ENCODE peak calls at places on chromosome X, in nine cellular contexts. One of them, this sample, is unnamed. For H3K4me1, the result is how much of the 10 kb centered on the place peaks cover.

GRCh38 chrX:47877327-47877726 is 40.6 kb downstream of the ZNF81 start:
- DNase-seq in ascending aorta: no peak
- DNase-seq in A549: no peak
- DNase-seq in heart right ventricle: no peak
- DNase-seq in H9: no peak
- DNase-seq in lower lobe of right lung: no peak
- DNase-seq in PC-3: no peak
- DNase-seq in uterus: no peak
- DNase-seq in body of pancreas: no peak
- DNase-seq in this sample: no peak

GRCh38 chrX:94058728-94059382 is 384.8 kb downstream of the FAM133A start:
- DNase-seq in H9: peak
- DNase-seq in ascending aorta: no peak
- DNase-seq in lower lobe of right lung: no peak
- DNase-seq in body of pancreas: peak
- DNase-seq in heart right ventricle: peak
- DNase-seq in PC-3: peak
- DNase-seq in uterus: no peak
- DNase-seq in A549: no peak
- DNase-seq in this sample: peak

GRCh38 chrX:2549874-2550273 is 49.1 kb upstream of the DHRSX start:
- DNase-seq in body of pancreas: no peak
- DNase-seq in uterus: no peak
- DNase-seq in H9: no peak
- DNase-seq in ascending aorta: no peak
- DNase-seq in heart right ventricle: no peak
- DNase-seq in A549: no peak
- DNase-seq in PC-3: no peak
- DNase-seq in lower lobe of right lung: no peak
- DNase-seq in this sample: no peak

GRCh38 chrX:11064851-11065600 is 46.1 kb upstream of the HCCS start:
- DNase-seq in ascending aorta: no peak
- DNase-seq in H9: no peak
- DNase-seq in lower lobe of right lung: no peak
- DNase-seq in A549: no peak
- DNase-seq in PC-3: peak
- DNase-seq in uterus: no peak
- DNase-seq in body of pancreas: no peak
- DNase-seq in heart right ventricle: no peak
- DNase-seq in this sample: peak

GRCh38 chrX:3699841-3700381 is 13.5 kb downstream of the PRKX start:
- DNase-seq in ascending aorta: no peak
- DNase-seq in H9: no peak
- DNase-seq in heart right ventricle: no peak
- DNase-seq in PC-3: no peak
- DNase-seq in body of pancreas: no peak
- DNase-seq in uterus: no peak
- DNase-seq in A549: no peak
- DNase-seq in lower lobe of right lung: no peak
- DNase-seq in this sample: no peak

GRCh38 chrX:10049246-10049645 is 82.1 kb downstream of the CLDN34 start:
- DNase-seq in heart right ventricle: no peak
- DNase-seq in PC-3: no peak
- DNase-seq in uterus: no peak
- DNase-seq in ascending aorta: no peak
- DNase-seq in lower lobe of right lung: no peak
- DNase-seq in H9: no peak
- DNase-seq in A549: no peak
- DNase-seq in body of pancreas: no peak
- DNase-seq in this sample: no peak

GRCh38 chrX:72738396-72738795 is 24.3 kb upstream of the PHKA1 start:
- DNase-seq in uterus: no peak
- DNase-seq in A549: no peak
- DNase-seq in PC-3: no peak
- DNase-seq in ascending aorta: no peak
- DNase-seq in lower lobe of right lung: no peak
- DNase-seq in heart right ventricle: no peak
- DNase-seq in H9: no peak
- DNase-seq in body of pancreas: no peak
- DNase-seq in this sample: no peak

GRCh38 chrX:48956728-48957414 is 536 bp downstream of the OTUD5 start:
- DNase-seq in PC-3: no peak
- DNase-seq in body of pancreas: no peak
- DNase-seq in lower lobe of right lung: peak
- DNase-seq in ascending aorta: peak
- DNase-seq in heart right ventricle: peak
- DNase-seq in uterus: no peak
- DNase-seq in A549: no peak
- DNase-seq in H9: no peak
- DNase-seq in this sample: peak

GRCh38 chrX:87236836-87237235 is 280.8 kb upstream of the KLHL4 start:
- DNase-seq in H9: no peak
- DNase-seq in heart right ventricle: no peak
- DNase-seq in PC-3: no peak
- DNase-seq in A549: no peak
- DNase-seq in lower lobe of right lung: no peak
- DNase-seq in uterus: no peak
- DNase-seq in ascending aorta: no peak
- DNase-seq in body of pancreas: no peak
- DNase-seq in this sample: no peak

GRCh38 chrX:71227370-71228062 is 4.5 kb downstream of the GJB1 start:
- DNase-seq in ascending aorta: no peak
- DNase-seq in heart right ventricle: no peak
- DNase-seq in PC-3: no peak
- DNase-seq in lower lobe of right lung: no peak
- DNase-seq in body of pancreas: no peak
- DNase-seq in A549: no peak
- DNase-seq in uterus: no peak
- DNase-seq in H9: no peak
- DNase-seq in this sample: no peak

GRCh38 chrX:45748443-45748842 is 547.8 kb upstream of the DIPK2B start:
- DNase-seq in H9: no peak
- DNase-seq in lower lobe of right lung: no peak
- DNase-seq in uterus: no peak
- DNase-seq in heart right ventricle: no peak
- DNase-seq in PC-3: peak
- DNase-seq in A549: no peak
- DNase-seq in body of pancreas: no peak
- DNase-seq in ascending aorta: no peak
- DNase-seq in this sample: no peak
- H3K4me1 ChIP-seq in H9: under half
- H3K4me1 ChIP-seq in lower lobe of right lung: under half
- H3K4me1 ChIP-seq in uterus: under half
- H3K4me1 ChIP-seq in heart right ventricle: under half
- H3K4me1 ChIP-seq in PC-3: half or more
- H3K4me1 ChIP-seq in A549: half or more
- H3K4me1 ChIP-seq in body of pancreas: under half
- H3K4me1 ChIP-seq in ascending aorta: under half
- H3K4me1 ChIP-seq in this sample: under half

GRCh38 chrX:131837325-131837724 is 185.8 kb upstream of the STK26 start:
- DNase-seq in uterus: no peak
- DNase-seq in H9: no peak
- DNase-seq in PC-3: peak
- DNase-seq in body of pancreas: no peak
- DNase-seq in heart right ventricle: no peak
- DNase-seq in A549: no peak
- DNase-seq in lower lobe of right lung: no peak
- DNase-seq in ascending aorta: no peak
- DNase-seq in this sample: no peak
- H3K4me1 ChIP-seq in uterus: under half
- H3K4me1 ChIP-seq in H9: under half
- H3K4me1 ChIP-seq in PC-3: under half
- H3K4me1 ChIP-seq in body of pancreas: under half
- H3K4me1 ChIP-seq in heart right ventricle: under half
- H3K4me1 ChIP-seq in A549: under half
- H3K4me1 ChIP-seq in lower lobe of right lung: under half
- H3K4me1 ChIP-seq in ascending aorta: under half
- H3K4me1 ChIP-seq in this sample: under half

DNA sequence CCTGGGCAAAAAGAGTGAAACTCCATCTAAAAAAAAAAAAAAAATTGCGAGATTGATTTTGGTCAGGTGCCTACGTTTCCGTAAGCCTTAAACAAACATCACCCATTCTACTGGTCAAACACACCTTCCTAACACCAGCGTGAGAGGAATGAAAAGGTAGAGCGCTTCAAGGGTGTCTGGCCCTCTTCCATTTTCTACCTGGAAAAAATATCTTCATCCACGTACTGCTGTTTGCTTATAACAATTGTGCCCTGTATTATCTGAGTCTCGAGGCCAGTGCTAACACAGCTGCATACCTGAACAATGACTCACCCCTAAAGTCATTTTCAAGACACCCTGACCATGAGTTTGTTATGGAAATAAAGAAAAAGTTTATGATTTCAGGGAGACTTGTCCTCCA is 13.9 kb downstream of the TMSB4X start:
- DNase-seq in A549: peak
- DNase-seq in lower lobe of right lung: no peak
- DNase-seq in H9: no peak
- DNase-seq in heart right ventricle: no peak
- DNase-seq in uterus: no peak
- DNase-seq in ascending aorta: no peak
- DNase-seq in body of pancreas: peak
- DNase-seq in PC-3: peak
- DNase-seq in this sample: peak
- H3K4me1 ChIP-seq in A549: half or more
- H3K4me1 ChIP-seq in lower lobe of right lung: under half
- H3K4me1 ChIP-seq in H9: under half
- H3K4me1 ChIP-seq in heart right ventricle: under half
- H3K4me1 ChIP-seq in uterus: under half
- H3K4me1 ChIP-seq in ascending aorta: under half
- H3K4me1 ChIP-seq in body of pancreas: half or more
- H3K4me1 ChIP-seq in PC-3: under half
- H3K4me1 ChIP-seq in this sample: under half

DNA sequence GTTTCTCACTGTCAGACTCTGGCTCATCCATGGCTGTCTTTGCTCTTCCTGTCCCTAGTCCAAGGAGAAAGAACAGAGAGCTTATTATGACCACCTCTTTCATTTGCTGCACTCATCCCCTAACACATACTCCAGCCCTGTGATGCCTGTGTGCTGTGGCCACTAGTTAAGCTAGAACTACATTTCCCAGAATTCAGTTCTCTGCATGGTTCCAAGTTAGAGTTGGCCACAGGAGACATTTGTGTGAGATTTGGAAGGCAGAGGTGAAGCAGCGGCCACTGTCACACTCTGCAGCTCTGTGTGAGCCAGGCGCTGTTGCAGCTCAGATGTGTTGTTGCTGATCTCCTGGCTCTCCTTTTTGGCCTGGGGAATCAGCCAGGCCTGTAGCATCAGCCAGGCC is 188.2 kb upstream of the ATP6AP2 start:
- DNase-seq in H9: no peak
- DNase-seq in heart right ventricle: no peak
- DNase-seq in lower lobe of right lung: no peak
- DNase-seq in PC-3: no peak
- DNase-seq in A549: no peak
- DNase-seq in body of pancreas: no peak
- DNase-seq in uterus: no peak
- DNase-seq in ascending aorta: no peak
- DNase-seq in this sample: no peak
- H3K4me1 ChIP-seq in H9: under half
- H3K4me1 ChIP-seq in heart right ventricle: under half
- H3K4me1 ChIP-seq in lower lobe of right lung: under half
- H3K4me1 ChIP-seq in PC-3: under half
- H3K4me1 ChIP-seq in A549: under half
- H3K4me1 ChIP-seq in body of pancreas: under half
- H3K4me1 ChIP-seq in uterus: under half
- H3K4me1 ChIP-seq in ascending aorta: under half
- H3K4me1 ChIP-seq in this sample: under half

GRCh38 chrX:118524344-118524743 is 28.7 kb downstream of the DOCK11 start:
- DNase-seq in ascending aorta: no peak
- DNase-seq in lower lobe of right lung: no peak
- DNase-seq in uterus: no peak
- DNase-seq in A549: no peak
- DNase-seq in H9: no peak
- DNase-seq in PC-3: no peak
- DNase-seq in heart right ventricle: no peak
- DNase-seq in body of pancreas: no peak
- DNase-seq in this sample: no peak

GRCh38 chrX:118528089-118528753 is 32.6 kb downstream of the DOCK11 start:
- DNase-seq in A549: no peak
- DNase-seq in PC-3: no peak
- DNase-seq in H9: no peak
- DNase-seq in ascending aorta: no peak
- DNase-seq in lower lobe of right lung: no peak
- DNase-seq in body of pancreas: no peak
- DNase-seq in uterus: no peak
- DNase-seq in heart right ventricle: no peak
- DNase-seq in this sample: no peak

GRCh38 chrX:118525146-118525725 is 29.6 kb downstream of the DOCK11 start:
- DNase-seq in uterus: no peak
- DNase-seq in A549: no peak
- DNase-seq in body of pancreas: no peak
- DNase-seq in heart right ventricle: no peak
- DNase-seq in lower lobe of right lung: no peak
- DNase-seq in ascending aorta: no peak
- DNase-seq in PC-3: no peak
- DNase-seq in H9: no peak
- DNase-seq in this sample: no peak

GRCh38 chrX:118523920-118524319 is 28.3 kb downstream of the DOCK11 start:
- DNase-seq in lower lobe of right lung: no peak
- DNase-seq in H9: no peak
- DNase-seq in uterus: no peak
- DNase-seq in body of pancreas: no peak
- DNase-seq in PC-3: no peak
- DNase-seq in A549: no peak
- DNase-seq in ascending aorta: no peak
- DNase-seq in heart right ventricle: no peak
- DNase-seq in this sample: no peak

DNA sequence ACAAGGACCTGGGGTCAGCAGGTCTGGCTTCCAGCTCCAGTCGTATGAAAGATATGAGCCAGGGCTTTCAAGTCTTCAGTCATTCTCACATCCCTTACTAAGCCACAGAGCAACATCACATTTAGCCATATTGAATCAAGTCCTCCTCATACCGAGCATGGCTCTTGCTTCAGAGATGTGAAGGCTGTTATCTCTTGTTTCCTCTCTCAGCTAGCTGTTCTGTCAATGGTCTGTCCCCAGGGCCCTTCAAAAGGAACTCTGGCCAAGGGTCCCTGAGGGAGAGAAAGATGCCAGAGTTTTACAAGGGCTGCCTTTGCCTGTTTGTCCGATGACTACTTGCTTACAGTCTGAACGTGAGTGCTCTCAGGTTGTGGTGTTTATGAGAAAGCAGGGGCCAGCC is 30.5 kb downstream of the DOCK11 start:
- DNase-seq in ascending aorta: no peak
- DNase-seq in PC-3: no peak
- DNase-seq in heart right ventricle: no peak
- DNase-seq in lower lobe of right lung: no peak
- DNase-seq in uterus: no peak
- DNase-seq in A549: no peak
- DNase-seq in H9: no peak
- DNase-seq in body of pancreas: no peak
- DNase-seq in this sample: no peak
- H3K4me1 ChIP-seq in ascending aorta: under half
- H3K4me1 ChIP-seq in PC-3: under half
- H3K4me1 ChIP-seq in heart right ventricle: under half
- H3K4me1 ChIP-seq in lower lobe of right lung: under half
- H3K4me1 ChIP-seq in uterus: under half
- H3K4me1 ChIP-seq in A549: under half
- H3K4me1 ChIP-seq in H9: under half
- H3K4me1 ChIP-seq in body of pancreas: under half
- H3K4me1 ChIP-seq in this sample: under half

This sample was measured in prostate gland.